ENCODE peak calls at places on chromosomes 3 and 15, in nine cellular contexts. One of them, this sample, is unnamed.

GRCh38 chr15:91268510-91268909 is 168.5 kb downstream of the SV2B start:
- DNase-seq in Panc1: no peak
- DNase-seq in heart right ventricle: no peak
- DNase-seq in neuronal stem cell: no peak
- DNase-seq in thoracic aorta: no peak
- DNase-seq in cardiac muscle cell: no peak
- DNase-seq in adrenal gland: no peak
- DNase-seq in K562: peak; percentile 71
- DNase-seq in astrocyte: no peak
- DNase-seq in this sample: no peak

GRCh38 chr3:171936231-171936841 is 93.2 kb downstream of the TMEM212 start:
- DNase-seq in Panc1: no peak
- DNase-seq in heart right ventricle: no peak
- DNase-seq in neuronal stem cell: no peak
- DNase-seq in thoracic aorta: no peak
- DNase-seq in cardiac muscle cell: no peak
- DNase-seq in adrenal gland: peak; percentile 23
- DNase-seq in K562: no peak
- DNase-seq in astrocyte: peak; percentile 82
- DNase-seq in this sample: no peak

GRCh38 chr15:73881539-73882320 is 8.4 kb downstream of the TBC1D21 start:
- DNase-seq in Panc1: no peak
- DNase-seq in heart right ventricle: no peak
- DNase-seq in neuronal stem cell: no peak
- DNase-seq in thoracic aorta: no peak
- DNase-seq in cardiac muscle cell: no peak
- DNase-seq in adrenal gland: no peak
- DNase-seq in K562: no peak
- DNase-seq in astrocyte: no peak
- DNase-seq in this sample: no peak

GRCh38 chr3:34947849-34948248 is 691.5 kb upstream of the ARPP21 start:
- DNase-seq in Panc1: no peak
- DNase-seq in heart right ventricle: no peak
- DNase-seq in neuronal stem cell: peak; percentile 15
- DNase-seq in thoracic aorta: no peak
- DNase-seq in cardiac muscle cell: peak; percentile 46
- DNase-seq in adrenal gland: no peak
- DNase-seq in K562: no peak
- DNase-seq in astrocyte: peak; percentile 92
- DNase-seq in this sample: no peak

GRCh38 chr3:197339841-197340520 is 41.6 kb upstream of the DLG1 start:
- DNase-seq in Panc1: no peak
- DNase-seq in heart right ventricle: no peak
- DNase-seq in neuronal stem cell: no peak
- DNase-seq in thoracic aorta: no peak
- DNase-seq in cardiac muscle cell: no peak
- DNase-seq in adrenal gland: no peak
- DNase-seq in K562: no peak
- DNase-seq in astrocyte: peak; percentile 29
- DNase-seq in this sample: no peak

GRCh38 chr3:122886251-122886650 is 91.4 kb downstream of the SLC49A4 start:
- DNase-seq in Panc1: no peak
- DNase-seq in heart right ventricle: no peak
- DNase-seq in neuronal stem cell: no peak
- DNase-seq in thoracic aorta: no peak
- DNase-seq in cardiac muscle cell: no peak
- DNase-seq in adrenal gland: no peak
- DNase-seq in K562: no peak
- DNase-seq in astrocyte: no peak
- DNase-seq in this sample: no peak

GRCh38 chr3:148128136-148128535 is 569.6 kb upstream of the AGTR1 start:
- DNase-seq in Panc1: no peak
- DNase-seq in heart right ventricle: no peak
- DNase-seq in neuronal stem cell: no peak
- DNase-seq in thoracic aorta: no peak
- DNase-seq in cardiac muscle cell: no peak
- DNase-seq in adrenal gland: no peak
- DNase-seq in K562: no peak
- DNase-seq in astrocyte: no peak
- DNase-seq in this sample: no peak

GRCh38 chr15:48373855-48374421 is 42.7 kb downstream of the DUT start:
- DNase-seq in Panc1: no peak
- DNase-seq in heart right ventricle: no peak
- DNase-seq in neuronal stem cell: no peak
- DNase-seq in thoracic aorta: no peak
- DNase-seq in cardiac muscle cell: no peak
- DNase-seq in adrenal gland: peak; percentile 83
- DNase-seq in K562: peak; percentile 46
- DNase-seq in astrocyte: peak; percentile 97
- DNase-seq in this sample: no peak

GRCh38 chr15:41018534-41018933 is 65.3 kb downstream of the CHAC1 start:
- DNase-seq in Panc1: no peak
- DNase-seq in heart right ventricle: peak; percentile 55
- DNase-seq in neuronal stem cell: no peak
- DNase-seq in thoracic aorta: no peak
- DNase-seq in cardiac muscle cell: peak; percentile 12
- DNase-seq in adrenal gland: no peak
- DNase-seq in K562: no peak
- DNase-seq in astrocyte: peak; percentile 28
- DNase-seq in this sample: no peak

GRCh38 chr3:144590854-144591253 is 619.2 kb downstream of the DIPK2A start:
- DNase-seq in Panc1: no peak
- DNase-seq in heart right ventricle: no peak
- DNase-seq in neuronal stem cell: no peak
- DNase-seq in thoracic aorta: no peak
- DNase-seq in cardiac muscle cell: no peak
- DNase-seq in adrenal gland: no peak
- DNase-seq in K562: no peak
- DNase-seq in astrocyte: peak; percentile 84
- DNase-seq in this sample: no peak

GRCh38 chr15:62771234-62771633 is 271.3 kb upstream of the TPM1 start:
- DNase-seq in Panc1: no peak
- DNase-seq in heart right ventricle: no peak
- DNase-seq in neuronal stem cell: no peak
- DNase-seq in thoracic aorta: no peak
- DNase-seq in cardiac muscle cell: no peak
- DNase-seq in adrenal gland: no peak
- DNase-seq in K562: no peak
- DNase-seq in astrocyte: no peak
- DNase-seq in this sample: no peak

GRCh38 chr15:92709064-92709463 is 53.5 kb upstream of the FAM174B start:
- DNase-seq in Panc1: no peak
- DNase-seq in heart right ventricle: no peak
- DNase-seq in neuronal stem cell: no peak
- DNase-seq in thoracic aorta: no peak
- DNase-seq in cardiac muscle cell: no peak
- DNase-seq in adrenal gland: no peak
- DNase-seq in K562: no peak
- DNase-seq in astrocyte: no peak
- DNase-seq in this sample: no peak

GRCh38 chr3:133868758-133869429 is 26.8 kb downstream of the RAB6B start:
- DNase-seq in Panc1: no peak
- DNase-seq in heart right ventricle: no peak
- DNase-seq in neuronal stem cell: no peak
- DNase-seq in thoracic aorta: no peak
- DNase-seq in cardiac muscle cell: no peak
- DNase-seq in adrenal gland: peak; percentile 25
- DNase-seq in K562: no peak
- DNase-seq in astrocyte: no peak
- DNase-seq in this sample: no peak

GRCh38 chr15:71940004-71940588 is 129.7 kb downstream of the NR2E3 start:
- DNase-seq in Panc1: no peak
- DNase-seq in heart right ventricle: no peak
- DNase-seq in neuronal stem cell: no peak
- DNase-seq in thoracic aorta: no peak
- DNase-seq in cardiac muscle cell: no peak
- DNase-seq in adrenal gland: no peak
- DNase-seq in K562: no peak
- DNase-seq in astrocyte: no peak
- DNase-seq in this sample: no peak

GRCh38 chr15:88871313-88871712 is 24.0 kb downstream of the HAPLN3 start:
- DNase-seq in Panc1: no peak
- DNase-seq in heart right ventricle: no peak
- DNase-seq in neuronal stem cell: no peak
- DNase-seq in thoracic aorta: no peak
- DNase-seq in cardiac muscle cell: no peak
- DNase-seq in adrenal gland: no peak
- DNase-seq in K562: no peak
- DNase-seq in astrocyte: no peak
- DNase-seq in this sample: no peak

GRCh38 chr3:184578822-184579221 is 17.2 kb downstream of the EPHB3 start:
- DNase-seq in Panc1: no peak
- DNase-seq in heart right ventricle: no peak
- DNase-seq in neuronal stem cell: no peak
- DNase-seq in thoracic aorta: no peak
- DNase-seq in cardiac muscle cell: no peak
- DNase-seq in adrenal gland: no peak
- DNase-seq in K562: no peak
- DNase-seq in astrocyte: no peak
- DNase-seq in this sample: no peak

GRCh38 chr3:12644297-12644937 is 19.5 kb downstream of the RAF1 start:
- DNase-seq in Panc1: no peak
- DNase-seq in heart right ventricle: no peak
- DNase-seq in neuronal stem cell: no peak
- DNase-seq in thoracic aorta: no peak
- DNase-seq in cardiac muscle cell: no peak
- DNase-seq in adrenal gland: no peak
- DNase-seq in K562: peak; percentile 11
- DNase-seq in astrocyte: peak; percentile 88
- DNase-seq in this sample: no peak

GRCh38 chr3:193922034-193922774 is 213.7 kb upstream of the HES1 start:
- DNase-seq in Panc1: no peak
- DNase-seq in heart right ventricle: no peak
- DNase-seq in neuronal stem cell: no peak
- DNase-seq in thoracic aorta: no peak
- DNase-seq in cardiac muscle cell: no peak
- DNase-seq in adrenal gland: no peak
- DNase-seq in K562: no peak
- DNase-seq in astrocyte: no peak
- DNase-seq in this sample: no peak

GRCh38 chr3:57221883-57222282 is 5.6 kb upstream of the APPL1 start:
- DNase-seq in Panc1: no peak
- DNase-seq in heart right ventricle: no peak
- DNase-seq in neuronal stem cell: no peak
- DNase-seq in thoracic aorta: no peak
- DNase-seq in cardiac muscle cell: peak; percentile 27
- DNase-seq in adrenal gland: no peak
- DNase-seq in K562: no peak
- DNase-seq in astrocyte: peak; percentile 18
- DNase-seq in this sample: no peak

DNA sequence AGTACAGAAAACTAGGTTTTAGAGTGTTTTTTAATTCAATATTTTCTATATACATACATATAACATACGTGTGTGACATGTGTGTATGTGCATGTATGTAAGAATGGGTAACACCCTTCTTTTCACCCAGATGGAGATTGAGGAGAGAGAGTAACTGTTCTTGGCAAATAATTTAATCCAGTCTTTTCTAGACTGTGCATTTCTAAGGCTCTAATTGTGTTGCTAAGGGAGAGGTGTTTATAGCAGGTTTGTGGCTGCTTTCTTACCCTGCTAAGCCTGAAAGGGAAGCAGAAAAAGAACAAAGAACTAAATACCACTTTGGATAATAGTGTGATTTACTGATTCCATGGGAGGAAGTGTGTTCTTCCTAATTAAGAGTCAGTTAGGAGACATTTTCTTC is 46.0 kb upstream of the ALDH1L1 start:
- DNase-seq in Panc1: no peak
- DNase-seq in heart right ventricle: no peak
- DNase-seq in neuronal stem cell: no peak
- DNase-seq in thoracic aorta: no peak
- DNase-seq in cardiac muscle cell: no peak
- DNase-seq in adrenal gland: no peak
- DNase-seq in K562: no peak
- DNase-seq in astrocyte: no peak
- DNase-seq in this sample: no peak
- H3K4me1 ChIP-seq in Panc1: no peaks in the 10 kb centered on the region
- H3K4me1 ChIP-seq in heart right ventricle: no peaks in the 10 kb centered on the region
- H3K4me1 ChIP-seq in neuronal stem cell: peaks cover 4% of the 10 kb centered on the region
- H3K4me1 ChIP-seq in thoracic aorta: peaks cover 5% of the 10 kb centered on the region
- H3K4me1 ChIP-seq in cardiac muscle cell: no peaks in the 10 kb centered on the region
- H3K4me1 ChIP-seq in adrenal gland: no peaks in the 10 kb centered on the region
- H3K4me1 ChIP-seq in K562: no peaks in the 10 kb centered on the region
- H3K4me1 ChIP-seq in astrocyte: no peaks in the 10 kb centered on the region
- H3K4me1 ChIP-seq in this sample: no peaks in the 10 kb centered on the region

DNA sequence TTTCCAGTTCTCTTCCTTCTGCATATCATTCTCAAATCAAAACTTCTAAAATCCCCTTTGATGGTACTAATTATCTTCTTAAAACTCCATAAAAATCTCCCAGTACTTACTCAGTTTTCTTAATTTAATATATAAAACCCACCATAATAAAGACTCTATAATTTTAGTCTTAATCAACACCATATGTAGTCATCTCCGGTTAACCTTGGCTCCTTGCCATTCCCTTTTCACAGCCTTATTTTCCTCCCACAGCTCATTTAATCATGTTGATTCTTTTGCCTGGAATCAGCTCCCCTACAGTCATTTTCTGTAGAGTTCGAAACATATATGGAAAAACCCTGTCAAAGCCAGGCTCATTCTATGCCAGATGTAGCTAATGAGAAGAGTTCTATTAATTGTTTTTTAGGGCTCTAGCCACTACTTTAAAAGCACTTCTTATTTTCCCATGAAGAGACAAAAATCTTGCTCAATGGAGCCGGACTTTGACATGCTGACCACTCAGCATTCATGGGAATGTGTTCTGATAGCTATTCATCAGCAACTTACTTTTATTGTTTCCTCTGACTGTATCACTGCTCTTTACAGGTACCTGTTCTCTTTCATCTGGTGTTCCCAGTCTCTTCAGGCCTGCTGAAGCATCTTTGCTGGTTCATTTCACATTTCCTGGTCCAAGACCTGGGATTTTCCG is 573.3 kb downstream of the NAALADL2 start:
- DNase-seq in Panc1: no peak
- DNase-seq in heart right ventricle: peak; percentile 4
- DNase-seq in neuronal stem cell: no peak
- DNase-seq in thoracic aorta: no peak
- DNase-seq in cardiac muscle cell: no peak
- DNase-seq in adrenal gland: no peak
- DNase-seq in K562: no peak
- DNase-seq in astrocyte: peak; percentile 75
- DNase-seq in this sample: no peak
- H3K27ac ChIP-seq in Panc1: no peak overlapping the region
- H3K27ac ChIP-seq in heart right ventricle: no peak overlapping the region
- H3K27ac ChIP-seq in neuronal stem cell: no peak overlapping the region
- H3K27ac ChIP-seq in thoracic aorta: no peak overlapping the region
- H3K27ac ChIP-seq in cardiac muscle cell: no peak overlapping the region
- H3K27ac ChIP-seq in adrenal gland: no peak overlapping the region
- H3K27ac ChIP-seq in K562: no peak overlapping the region
- H3K27ac ChIP-seq in astrocyte: peak overlapping the region; percentile 92
- H3K27ac ChIP-seq in this sample: no peak overlapping the region

GRCh38 chr3:105235785-105236184 is 130.9 kb upstream of the ALCAM start:
- DNase-seq in Panc1: no peak
- DNase-seq in heart right ventricle: no peak
- DNase-seq in neuronal stem cell: no peak
- DNase-seq in thoracic aorta: no peak
- DNase-seq in cardiac muscle cell: no peak
- DNase-seq in adrenal gland: no peak
- DNase-seq in K562: no peak
- DNase-seq in astrocyte: no peak
- DNase-seq in this sample: no peak
- H3K4me3 ChIP-seq in Panc1: no peak overlapping the region
- H3K4me3 ChIP-seq in heart right ventricle: no peak overlapping the region
- H3K4me3 ChIP-seq in neuronal stem cell: no peak overlapping the region
- H3K4me3 ChIP-seq in thoracic aorta: no peak overlapping the region
- H3K4me3 ChIP-seq in cardiac muscle cell: no peak overlapping the region
- H3K4me3 ChIP-seq in adrenal gland: no peak overlapping the region
- H3K4me3 ChIP-seq in K562: no peak overlapping the region
- H3K4me3 ChIP-seq in astrocyte: no peak overlapping the region
- H3K4me3 ChIP-seq in this sample: no peak overlapping the region

GRCh38 chr3:50331364-50331907 is 3.4 kb upstream of the TUSC2 start:
- DNase-seq in Panc1: no peak
- DNase-seq in heart right ventricle: no peak
- DNase-seq in neuronal stem cell: no peak
- DNase-seq in thoracic aorta: no peak
- DNase-seq in cardiac muscle cell: no peak
- DNase-seq in adrenal gland: no peak
- DNase-seq in K562: no peak
- DNase-seq in astrocyte: no peak
- DNase-seq in this sample: no peak
- H3K4me1 ChIP-seq in Panc1: peaks cover 23% of the 10 kb centered on the region
- H3K4me1 ChIP-seq in heart right ventricle: peaks cover 64% of the 10 kb centered on the region
- H3K4me1 ChIP-seq in neuronal stem cell: peaks cover 14% of the 10 kb centered on the region
- H3K4me1 ChIP-seq in thoracic aorta: peaks cover 41% of the 10 kb centered on the region
- H3K4me1 ChIP-seq in cardiac muscle cell: peaks cover 10% of the 10 kb centered on the region
- H3K4me1 ChIP-seq in adrenal gland: peaks cover 51% of the 10 kb centered on the region
- H3K4me1 ChIP-seq in K562: peaks cover 17% of the 10 kb centered on the region
- H3K4me1 ChIP-seq in astrocyte: peaks cover 39% of the 10 kb centered on the region
- H3K4me1 ChIP-seq in this sample: no peaks in the 10 kb centered on the region